ENCODE peak calls at places on chromosomes 6 and 20, in four cellular contexts. N is A549, Y is neural progenitor cell, B is fibroblast of lung. O is an unnamed sample.

GRCh38 chr20:4247898-4248858 is 232.8 kb upstream of the RNF24 start:
- DNase-seq in N (no peak), Y (no peak), B (no peak), O (no peak)

GRCh38 chr20:24470031-24470781 is 777 bp downstream of the SYNDIG1 start:
- DNase-seq in N (peak), Y (peak), B (peak), O (peak)

GRCh38 chr20:48047453-48047852 is 262.2 kb upstream of the SULF2 start:
- DNase-seq in N (no peak), Y (no peak), B (peak), O (no peak)

GRCh38 chr6:155779421-155779820 is 323.8 kb upstream of the NOX3 start:
- DNase-seq in N (no peak), Y (no peak), B (no peak), O (no peak)

GRCh38 chr6:161417712-161418457 is 144.0 kb upstream of the AGPAT4 start:
- DNase-seq in N (no peak), Y (peak), B (peak), O (no peak)

GRCh38 chr6:34227656-34228421 is 8.8 kb upstream of the HMGA1 start:
- DNase-seq in N (no peak), Y (no peak), B (peak), O (no peak)

GRCh38 chr20:346640-347316 is at the start of gene NRSN2:
- DNase-seq in N (peak), Y (peak), B (peak), O (peak)

GRCh38 chr6:10555625-10556309 is 34.6 kb downstream of the GCNT2 start:
- DNase-seq in N (no peak), Y (peak), B (peak), O (peak)

GRCh38 chr6:148839044-148839443 is 92.2 kb downstream of the UST start:
- DNase-seq in N (no peak), Y (no peak), B (no peak), O (no peak)

GRCh38 chr6:39280247-39280731 is 33.9 kb downstream of the KCNK17 start:
- DNase-seq in N (peak), Y (no peak), B (no peak), O (no peak)

GRCh38 chr6:116450769-116451740 is 10.1 kb upstream of the CALHM6 start:
- DNase-seq in N (no peak), Y (no peak), B (no peak), O (no peak)

GRCh38 chr6:79672631-79673065 is 41.5 kb downstream of the SH3BGRL2 start:
- DNase-seq in N (peak), Y (peak), B (peak), O (no peak)

GRCh38 chr6:149964243-149965190 is 774 bp downstream of the ULBP1 start:
- DNase-seq in N (no peak), Y (peak), B (peak), O (no peak)

GRCh38 chr6:98957440-98957839 is 9.7 kb upstream of the FBXL4 start:
- DNase-seq in N (no peak), Y (no peak), B (peak), O (no peak)

GRCh38 chr20:60058869-60059268 is 100.6 kb downstream of the CDH26 start:
- DNase-seq in N (no peak), Y (no peak), B (no peak), O (no peak)

GRCh38 chr6:128069180-128069579 is 168.3 kb upstream of the THEMIS start:
- DNase-seq in N (no peak), Y (no peak), B (peak), O (no peak)

GRCh38 chr6:157537518-157537917 is 156.5 kb downstream of the ZDHHC14 start:
- DNase-seq in N (no peak), Y (no peak), B (no peak), O (no peak)

GRCh38 chr20:35318502-35319157 is 26.4 kb upstream of the FAM83C start:
- DNase-seq in N (peak), Y (no peak), B (peak), O (no peak)

GRCh38 chr6:43712590-43712989 is 25.0 kb upstream of the MRPS18A start:
- DNase-seq in N (no peak), Y (no peak), B (no peak), O (no peak)

GRCh38 chr6:70811788-70812187 is 144.1 kb downstream of the SMAP1 start:
- DNase-seq in N (no peak), Y (no peak), B (peak), O (no peak)

GRCh38 chr20:2750343-2751251 is 49.8 kb downstream of the CPXM1 start:
- DNase-seq in N (peak), Y (peak), B (peak), O (no peak)
- H3K4me3 ChIP-seq in N (peak), Y (no peak), B (peak), O (no peak)

GRCh38 chr20:31673435-31673834 is 35.7 kb downstream of the COX4I2 start:
- DNase-seq in N (no peak), Y (no peak), B (no peak), O (no peak)
- H3K27ac ChIP-seq in N (peak), Y (no peak), B (no peak), O (no peak)

GRCh38 chr20:33772439-33772838 is 38.7 kb upstream of the CHMP4B start:
- DNase-seq in N (no peak), Y (no peak), B (no peak), O (no peak)

GRCh38 chr20:33769032-33769431 is 37.2 kb downstream of the ZNF341 start:
- DNase-seq in N (no peak), Y (no peak), B (no peak), O (no peak)

GRCh38 chr20:33767739-33768138 is 35.9 kb downstream of the ZNF341 start:
- DNase-seq in N (no peak), Y (no peak), B (no peak), O (no peak)

GRCh38 chr20:33771938-33772337 is 39.2 kb upstream of the CHMP4B start:
- DNase-seq in N (no peak), Y (no peak), B (no peak), O (no peak)

DNA sequence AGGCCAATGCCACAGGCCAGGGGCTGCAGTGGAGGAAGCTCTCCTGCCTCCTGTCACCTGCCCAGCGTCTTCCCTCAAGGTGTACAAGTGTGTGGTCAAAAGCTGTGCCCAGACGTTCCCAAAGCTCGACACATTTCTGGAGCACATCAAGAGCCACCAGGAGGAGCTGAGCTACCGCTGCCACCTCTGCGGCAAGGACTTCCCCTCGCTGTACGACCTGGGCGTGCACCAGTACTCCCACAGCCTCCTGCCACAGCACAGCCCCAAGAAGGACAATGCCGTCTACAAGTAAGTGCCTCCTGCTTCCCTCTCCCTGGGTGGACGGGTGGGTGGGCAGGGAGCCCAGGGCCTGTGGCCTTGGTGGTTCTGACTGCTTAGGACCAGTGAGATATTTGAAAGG is 38.2 kb downstream of the ZNF341 start:
- DNase-seq in N (no peak), Y (no peak), B (no peak), O (no peak)
- TF ChIP-seq CTCF in N (no peak), Y (no peak), B (no peak), O (no peak)

DNA sequence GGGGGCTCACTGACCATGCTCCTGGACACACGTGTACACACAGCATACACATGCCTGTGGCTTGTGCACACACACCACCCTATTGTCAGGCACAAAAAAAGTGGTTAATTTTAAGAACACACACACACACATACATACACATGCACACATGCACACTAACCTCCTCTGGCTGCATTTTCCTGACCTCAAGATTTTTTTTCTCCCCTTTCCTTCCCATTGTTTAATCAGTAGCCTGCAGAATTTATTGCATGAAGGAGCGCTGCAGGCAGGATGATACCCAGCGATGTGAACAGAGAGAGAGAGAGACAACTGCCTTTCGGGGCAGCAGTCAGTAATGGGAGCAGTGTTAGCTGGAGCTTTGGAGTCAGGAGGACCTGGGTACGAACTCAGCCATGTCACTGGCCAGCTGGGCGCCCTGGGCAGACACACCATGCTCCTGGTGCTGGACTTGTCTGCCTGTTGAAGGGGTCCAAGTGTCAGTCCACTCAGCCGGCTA is 990 bp upstream of the TRAF3IP2 start:
- DNase-seq in N (no peak), Y (no peak), B (no peak), O (no peak)
- H3K4me3 ChIP-seq in N (peak), Y (peak), B (peak), O (no peak)

GRCh38 chr20:32112862-32113261 is 3.3 kb downstream of the TM9SF4 start:
- DNase-seq in N (no peak), Y (no peak), B (no peak), O (no peak)

GRCh38 chr20:32116079-32116521 is 6.6 kb downstream of the TM9SF4 start:
- DNase-seq in N (no peak), Y (no peak), B (no peak), O (no peak)

GRCh38 chr20:32114305-32114960 is 4.9 kb downstream of the TM9SF4 start:
- DNase-seq in N (no peak), Y (no peak), B (peak), O (no peak)

GRCh38 chr20:32113861-32114260 is 4.3 kb downstream of the TM9SF4 start:
- DNase-seq in N (no peak), Y (no peak), B (no peak), O (no peak)

GRCh38 chr20:32115196-32115767 is 5.8 kb downstream of the TM9SF4 start:
- DNase-seq in N (no peak), Y (no peak), B (no peak), O (no peak)
- H3K27ac ChIP-seq in N (no peak), Y (no peak), B (no peak), O (peak)

GRCh38 chr20:56995635-56996075 is 270.8 kb downstream of the BMP7 start:
- DNase-seq in N (peak), Y (peak), B (no peak), O (peak)
- TF ChIP-seq CTCF in N (peak), Y (peak), B (peak), O (peak)

GRCh38 chr6:108464506-108465084 is 96.1 kb upstream of the FOXO3 start:
- DNase-seq in N (no peak), Y (peak), B (peak), O (no peak)
- H3K4me3 ChIP-seq in N (no peak), Y (no peak), B (no peak), O (no peak)

GRCh38 chr6:52500268-52501129 is 76.4 kb downstream of the TRAM2 start:
- DNase-seq in N (no peak), Y (no peak), B (no peak), O (no peak)
- H3K27ac ChIP-seq in N (peak), Y (no peak), B (no peak), O (peak)

GRCh38 chr20:10536531-10536930 is 101.4 kb downstream of the SLX4IP start:
- DNase-seq in N (no peak), Y (peak), B (peak), O (peak)
- TF ChIP-seq CTCF in N (peak), Y (peak), B (peak), O (peak)